ENCODE peak calls at places on chromosomes 4 and X, in five cellular contexts. Q is adrenal gland, Z is K562, Y is spleen, U is lower leg skin. M is an unnamed sample.

GRCh38 chrX:148885203-148885602 is 384.8 kb downstream of the AFF2 start:
- DNase-seq in Q (no peak), Z (no peak), Y (no peak), U (no peak), M (no peak)

GRCh38 chr4:108738307-108738706 is 24.5 kb downstream of the ETNPPL start:
- DNase-seq in Q (no peak), Z (peak; percentile 20), Y (no peak), U (no peak), M (peak; percentile 46)

GRCh38 chr4:7194251-7195137 is 2.2 kb downstream of the SORCS2 start:
- DNase-seq in Q (no peak), Z (no peak), Y (peak; percentile 51), U (no peak), M (no peak)

GRCh38 chr4:152945639-152946038 is 9.5 kb downstream of the FHDC1 start:
- DNase-seq in Q (no peak), Z (no peak), Y (no peak), U (no peak), M (no peak)

GRCh38 chr4:53355919-53356521 is 9.8 kb downstream of the SCFD2 start:
- DNase-seq in Q (no peak), Z (no peak), Y (no peak), U (no peak), M (no peak)

GRCh38 chr4:25580633-25581467 is 74.8 kb upstream of the SLC34A2 start:
- DNase-seq in Q (no peak), Z (no peak), Y (peak; percentile 76), U (no peak), M (no peak)

GRCh38 chrX:155086202-155086840 is 15.0 kb downstream of the BRCC3 start:
- DNase-seq in Q (no peak), Z (peak; percentile 53), Y (peak; percentile 71), U (no peak), M (no peak)

GRCh38 chrX:39693298-39693697 is 404.5 kb downstream of the BCOR start:
- DNase-seq in Q (no peak), Z (peak; percentile 82), Y (no peak), U (no peak), M (no peak)

GRCh38 chr4:54056360-54056759 is 8.0 kb downstream of the CHIC2 start:
- DNase-seq in Q (no peak), Z (no peak), Y (no peak), U (no peak), M (no peak)

GRCh38 chr4:94995684-94996394 is 238.1 kb downstream of the BMPR1B start:
- DNase-seq in Q (peak; percentile 47), Z (no peak), Y (no peak), U (no peak), M (peak; percentile 51)

GRCh38 chr4:171390626-171391025 is 422.6 kb upstream of the GALNTL6 start:
- DNase-seq in Q (no peak), Z (no peak), Y (no peak), U (no peak), M (no peak)

GRCh38 chr4:88868510-88868909 is 170.9 kb upstream of the NAP1L5 start:
- DNase-seq in Q (no peak), Z (no peak), Y (no peak), U (no peak), M (no peak)

GRCh38 chr4:137794779-137795178 is 262.5 kb upstream of the PCDH18 start:
- DNase-seq in Q (no peak), Z (no peak), Y (no peak), U (no peak), M (no peak)

GRCh38 chrX:78106651-78106986 is 2.6 kb downstream of the PGK1 start:
- DNase-seq in Q (no peak), Z (no peak), Y (no peak), U (no peak), M (no peak)

GRCh38 chr4:181952478-181952877 is 290.7 kb upstream of the TENM3 start:
- DNase-seq in Q (peak; percentile 71), Z (no peak), Y (no peak), U (no peak), M (peak; percentile 91)

GRCh38 chr4:185874516-185875230 is 62.7 kb upstream of the SORBS2 start:
- DNase-seq in Q (peak; percentile 34), Z (no peak), Y (no peak), U (no peak), M (peak; percentile 86)

GRCh38 chr4:7118013-7118832 is 50.4 kb upstream of the GRPEL1 start:
- DNase-seq in Q (no peak), Z (no peak), Y (no peak), U (no peak), M (no peak)

GRCh38 chrX:150942958-150943594 is 40.1 kb upstream of the HMGB3 start:
- DNase-seq in Q (no peak), Z (peak; percentile 51), Y (peak; percentile 58), U (no peak), M (no peak)

GRCh38 chrX:13085533-13085932 is 41.1 kb upstream of the FAM9C start:
- DNase-seq in Q (no peak), Z (no peak), Y (peak; percentile 84), U (no peak), M (no peak)

GRCh38 chr4:126604273-126604867 is 1028.4 kb upstream of the INTU start:
- DNase-seq in Q (no peak), Z (peak; percentile 37), Y (no peak), U (no peak), M (peak; percentile 29)

DNA sequence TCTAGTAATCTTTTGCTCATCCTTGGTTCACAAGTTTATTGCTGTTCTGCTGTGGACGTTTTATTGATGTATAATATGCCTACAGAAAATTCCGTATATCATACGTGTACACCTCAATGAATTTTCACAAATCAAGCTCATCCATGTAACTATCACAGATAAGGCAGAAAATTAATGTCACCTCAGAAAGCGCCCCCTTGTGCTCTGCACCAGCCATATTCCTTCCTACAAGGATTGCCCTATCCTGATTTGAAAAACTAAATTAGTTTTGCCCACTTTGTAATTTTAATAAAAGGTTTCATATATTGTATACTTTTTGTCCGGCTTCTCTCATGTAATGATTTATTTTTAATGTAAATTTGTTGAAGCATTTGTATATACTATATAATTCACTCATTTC is 390.8 kb downstream of the ADGRL3 start:
- DNase-seq in Q (no peak), Z (no peak), Y (no peak), U (no peak), M (peak; percentile 6)
- TF ChIP-seq CTCF in Q (no peak), Z (no peak), Y (no peak), U (no peak), M (no peak)

DNA sequence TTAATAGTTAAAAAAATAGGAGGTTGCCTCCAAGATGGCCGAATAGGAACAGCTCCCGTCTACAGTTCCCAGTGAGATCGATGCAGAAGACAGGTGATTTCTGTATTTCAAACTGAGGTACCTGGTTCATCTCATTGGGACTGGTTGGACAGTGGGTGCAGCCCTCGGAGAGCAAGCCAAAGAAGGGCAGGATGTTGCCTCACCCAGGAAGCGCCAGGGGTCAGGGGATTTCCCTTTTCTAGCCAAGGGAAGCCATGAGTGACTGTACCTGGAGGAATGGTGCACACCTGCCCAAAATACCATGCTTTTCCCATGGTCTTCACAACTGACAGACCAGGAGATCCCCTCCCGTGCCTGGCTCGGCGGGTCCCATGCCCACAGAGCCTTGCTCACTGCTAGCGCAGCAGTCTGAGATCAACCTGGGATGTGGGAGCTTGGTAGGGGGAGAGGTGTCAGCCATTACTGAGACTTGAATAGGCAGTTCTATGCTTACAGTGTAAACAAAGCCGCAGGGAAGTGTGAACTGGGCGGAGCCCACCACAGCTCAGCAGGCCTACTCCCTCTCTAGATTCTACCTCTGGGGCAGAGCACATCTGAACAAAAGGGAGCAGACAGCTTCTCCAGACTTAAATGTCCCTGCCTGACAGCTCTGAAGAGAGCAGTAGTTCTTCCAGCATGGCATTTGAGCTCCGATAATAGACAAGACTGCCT is 47.5 kb downstream of the PPA2 start:
- DNase-seq in Q (no peak), Z (no peak), Y (no peak), U (no peak), M (no peak)
- H3K4me3 ChIP-seq in Q (no peak overlapping the region), Z (no peak overlapping the region), Y (no peak overlapping the region), U (no peak overlapping the region), M (no peak overlapping the region)

GRCh38 chr4:133594246-133595207 is 445.4 kb downstream of the PCDH10 start:
- DNase-seq in Q (no peak), Z (no peak), Y (no peak), U (no peak), M (peak; percentile 63)

GRCh38 chr4:133598779-133599178 is 449.7 kb downstream of the PCDH10 start:
- DNase-seq in Q (no peak), Z (peak; percentile 12), Y (no peak), U (no peak), M (no peak)

GRCh38 chr4:133593764-133594163 is 444.7 kb downstream of the PCDH10 start:
- DNase-seq in Q (no peak), Z (no peak), Y (no peak), U (no peak), M (no peak)

GRCh38 chr4:133597252-133597651 is 448.2 kb downstream of the PCDH10 start:
- DNase-seq in Q (no peak), Z (no peak), Y (no peak), U (no peak), M (no peak)

DNA sequence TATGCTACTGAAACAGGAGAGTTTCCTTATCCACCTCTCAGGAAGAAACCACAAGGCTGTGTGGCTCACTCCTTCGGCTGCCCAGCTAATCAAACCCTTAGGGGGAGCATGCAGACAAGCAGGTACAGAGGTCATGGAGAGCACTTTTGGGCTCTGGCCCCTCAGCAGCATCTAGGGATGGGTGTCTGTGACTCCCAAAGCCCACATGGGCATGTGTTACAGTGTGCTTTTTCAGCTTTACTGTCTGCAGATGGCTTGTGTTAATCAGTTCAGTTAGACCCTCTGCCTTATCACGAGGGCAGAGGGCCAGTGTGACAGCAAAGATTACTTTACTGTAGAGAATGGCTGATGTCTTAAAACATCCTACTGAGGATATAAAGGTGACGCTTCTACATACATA is 447.4 kb downstream of the PCDH10 start:
- DNase-seq in Q (no peak), Z (no peak), Y (no peak), U (no peak), M (no peak)
- TF ChIP-seq CTCF in Q (no peak), Z (no peak), Y (no peak), U (no peak), M (no peak)

GRCh38 chrX:35919536-35920309 is at the start of gene CFAP47:
- DNase-seq in Q (no peak), Z (no peak), Y (peak; percentile 63), U (no peak), M (peak; percentile 14)
- H3K4me3 ChIP-seq in Q (peak within 1 kb of the TSS; percentile 11), Z (no peak within 1 kb of the TSS), Y (no peak within 1 kb of the TSS), U (no peak within 1 kb of the TSS), M (peak within 1 kb of the TSS; percentile 12)

GRCh38 chr4:40734497-40734896 is 15.3 kb upstream of the NSUN7 start:
- DNase-seq in Q (no peak), Z (no peak), Y (no peak), U (no peak), M (no peak)

GRCh38 chr4:40737882-40738281 is 11.9 kb upstream of the NSUN7 start:
- DNase-seq in Q (no peak), Z (no peak), Y (no peak), U (no peak), M (no peak)

GRCh38 chr4:40739347-40739746 is 10.4 kb upstream of the NSUN7 start:
- DNase-seq in Q (no peak), Z (no peak), Y (no peak), U (no peak), M (no peak)

GRCh38 chr4:40733752-40734151 is 16.0 kb upstream of the NSUN7 start:
- DNase-seq in Q (no peak), Z (no peak), Y (no peak), U (no peak), M (no peak)

GRCh38 chr4:40736910-40737309 is 12.8 kb upstream of the NSUN7 start:
- DNase-seq in Q (no peak), Z (peak; percentile 14), Y (no peak), U (no peak), M (peak; percentile 42)
- TF ChIP-seq CTCF in Q (peak; percentile 11), Z (peak; percentile 17), Y (peak; percentile 40), U (no peak), M (peak; percentile 21)

M was measured in bronchial epithelial cell.